ENCODE peak calls at places on chromosomes 12 and 14, in four cellular contexts. One of them, this sample, is unnamed.

GRCh38 chr12:7161327-7161726 is 28.2 kb upstream of the PEX5 start:
- DNase-seq in head of caudate nucleus: no peak
- DNase-seq in ACHN: no peak
- DNase-seq in stimulated activated CD4-positive, alpha-beta T cell treated with anti-CD3 and anti-CD28 coated beads, Interleukin-4, amount 100 ng/mL, for 4 hours: no peak
- DNase-seq in this sample: no peak

GRCh38 chr12:65876898-65877721 is 52.8 kb downstream of the HMGA2 start:
- DNase-seq in head of caudate nucleus: no peak
- DNase-seq in ACHN: no peak
- DNase-seq in stimulated activated CD4-positive, alpha-beta T cell treated with anti-CD3 and anti-CD28 coated beads, Interleukin-4, amount 100 ng/mL, for 4 hours: no peak
- DNase-seq in this sample: peak

GRCh38 chr12:79326663-79327062 is 364.1 kb downstream of the PAWR start:
- DNase-seq in head of caudate nucleus: no peak
- DNase-seq in ACHN: no peak
- DNase-seq in stimulated activated CD4-positive, alpha-beta T cell treated with anti-CD3 and anti-CD28 coated beads, Interleukin-4, amount 100 ng/mL, for 4 hours: no peak
- DNase-seq in this sample: no peak

GRCh38 chr12:15933751-15934150 is 22.6 kb downstream of the DERA start:
- DNase-seq in head of caudate nucleus: no peak
- DNase-seq in ACHN: no peak
- DNase-seq in stimulated activated CD4-positive, alpha-beta T cell treated with anti-CD3 and anti-CD28 coated beads, Interleukin-4, amount 100 ng/mL, for 4 hours: no peak
- DNase-seq in this sample: no peak

GRCh38 chr12:132158677-132159554 is 14.7 kb downstream of the NOC4L start:
- DNase-seq in head of caudate nucleus: no peak
- DNase-seq in ACHN: no peak
- DNase-seq in stimulated activated CD4-positive, alpha-beta T cell treated with anti-CD3 and anti-CD28 coated beads, Interleukin-4, amount 100 ng/mL, for 4 hours: no peak
- DNase-seq in this sample: no peak

GRCh38 chr12:15179672-15180071 is 41.5 kb downstream of the RERG start:
- DNase-seq in head of caudate nucleus: no peak
- DNase-seq in ACHN: no peak
- DNase-seq in stimulated activated CD4-positive, alpha-beta T cell treated with anti-CD3 and anti-CD28 coated beads, Interleukin-4, amount 100 ng/mL, for 4 hours: no peak
- DNase-seq in this sample: no peak

GRCh38 chr12:81261508-81262207 is 183.8 kb downstream of the ACSS3 start:
- DNase-seq in head of caudate nucleus: no peak
- DNase-seq in ACHN: no peak
- DNase-seq in stimulated activated CD4-positive, alpha-beta T cell treated with anti-CD3 and anti-CD28 coated beads, Interleukin-4, amount 100 ng/mL, for 4 hours: no peak
- DNase-seq in this sample: no peak

GRCh38 chr12:14664434-14665023 is 31.9 kb downstream of the GUCY2C start:
- DNase-seq in head of caudate nucleus: no peak
- DNase-seq in ACHN: peak
- DNase-seq in stimulated activated CD4-positive, alpha-beta T cell treated with anti-CD3 and anti-CD28 coated beads, Interleukin-4, amount 100 ng/mL, for 4 hours: no peak
- DNase-seq in this sample: peak

GRCh38 chr12:101086490-101086889 is 123.5 kb downstream of the SLC5A8 start:
- DNase-seq in head of caudate nucleus: peak
- DNase-seq in ACHN: no peak
- DNase-seq in stimulated activated CD4-positive, alpha-beta T cell treated with anti-CD3 and anti-CD28 coated beads, Interleukin-4, amount 100 ng/mL, for 4 hours: no peak
- DNase-seq in this sample: no peak

GRCh38 chr14:68995731-68996130 is 16.6 kb upstream of the ACTN1 start:
- DNase-seq in head of caudate nucleus: no peak
- DNase-seq in ACHN: no peak
- DNase-seq in stimulated activated CD4-positive, alpha-beta T cell treated with anti-CD3 and anti-CD28 coated beads, Interleukin-4, amount 100 ng/mL, for 4 hours: no peak
- DNase-seq in this sample: no peak

GRCh38 chr14:51650721-51651387 is 856 bp upstream of the FRMD6 start:
- DNase-seq in head of caudate nucleus: peak
- DNase-seq in ACHN: peak
- DNase-seq in stimulated activated CD4-positive, alpha-beta T cell treated with anti-CD3 and anti-CD28 coated beads, Interleukin-4, amount 100 ng/mL, for 4 hours: no peak
- DNase-seq in this sample: no peak

GRCh38 chr14:105425823-105426247 is 6.2 kb downstream of the MTA1 start:
- DNase-seq in head of caudate nucleus: no peak
- DNase-seq in ACHN: no peak
- DNase-seq in stimulated activated CD4-positive, alpha-beta T cell treated with anti-CD3 and anti-CD28 coated beads, Interleukin-4, amount 100 ng/mL, for 4 hours: no peak
- DNase-seq in this sample: no peak

GRCh38 chr14:24237463-24237955 is 4.8 kb downstream of the GMPR2 start:
- DNase-seq in head of caudate nucleus: no peak
- DNase-seq in ACHN: no peak
- DNase-seq in stimulated activated CD4-positive, alpha-beta T cell treated with anti-CD3 and anti-CD28 coated beads, Interleukin-4, amount 100 ng/mL, for 4 hours: no peak
- DNase-seq in this sample: no peak

GRCh38 chr12:127306604-127307215 is 960.3 kb upstream of the TMEM132C start:
- DNase-seq in head of caudate nucleus: no peak
- DNase-seq in ACHN: no peak
- DNase-seq in stimulated activated CD4-positive, alpha-beta T cell treated with anti-CD3 and anti-CD28 coated beads, Interleukin-4, amount 100 ng/mL, for 4 hours: no peak
- DNase-seq in this sample: no peak

GRCh38 chr14:99604766-99605298 is 825 bp upstream of the CCDC85C start:
- DNase-seq in head of caudate nucleus: peak
- DNase-seq in ACHN: peak
- DNase-seq in stimulated activated CD4-positive, alpha-beta T cell treated with anti-CD3 and anti-CD28 coated beads, Interleukin-4, amount 100 ng/mL, for 4 hours: no peak
- DNase-seq in this sample: peak

GRCh38 chr12:7162691-7163114 is 26.8 kb upstream of the PEX5 start:
- DNase-seq in head of caudate nucleus: peak
- DNase-seq in ACHN: no peak
- DNase-seq in stimulated activated CD4-positive, alpha-beta T cell treated with anti-CD3 and anti-CD28 coated beads, Interleukin-4, amount 100 ng/mL, for 4 hours: peak
- DNase-seq in this sample: peak

GRCh38 chr14:73758392-73759182 is 44.4 kb upstream of the PNMA1 start:
- DNase-seq in head of caudate nucleus: peak
- DNase-seq in ACHN: peak
- DNase-seq in stimulated activated CD4-positive, alpha-beta T cell treated with anti-CD3 and anti-CD28 coated beads, Interleukin-4, amount 100 ng/mL, for 4 hours: peak
- DNase-seq in this sample: peak

GRCh38 chr12:118344829-118345228 is 27.9 kb downstream of the TAOK3 start:
- DNase-seq in head of caudate nucleus: no peak
- DNase-seq in ACHN: no peak
- DNase-seq in stimulated activated CD4-positive, alpha-beta T cell treated with anti-CD3 and anti-CD28 coated beads, Interleukin-4, amount 100 ng/mL, for 4 hours: no peak
- DNase-seq in this sample: no peak

GRCh38 chr14:74505831-74506230 is 12.3 kb downstream of the ISCA2 start:
- DNase-seq in head of caudate nucleus: peak
- DNase-seq in ACHN: no peak
- DNase-seq in stimulated activated CD4-positive, alpha-beta T cell treated with anti-CD3 and anti-CD28 coated beads, Interleukin-4, amount 100 ng/mL, for 4 hours: no peak
- DNase-seq in this sample: no peak

GRCh38 chr12:61993734-61994345 is 266.4 kb upstream of the USP15 start:
- DNase-seq in head of caudate nucleus: no peak
- DNase-seq in ACHN: peak
- DNase-seq in stimulated activated CD4-positive, alpha-beta T cell treated with anti-CD3 and anti-CD28 coated beads, Interleukin-4, amount 100 ng/mL, for 4 hours: no peak
- DNase-seq in this sample: peak

GRCh38 chr12:13376627-13377373 is 180.3 kb downstream of the EMP1 start:
- DNase-seq in head of caudate nucleus: no peak
- DNase-seq in ACHN: no peak
- DNase-seq in stimulated activated CD4-positive, alpha-beta T cell treated with anti-CD3 and anti-CD28 coated beads, Interleukin-4, amount 100 ng/mL, for 4 hours: no peak
- DNase-seq in this sample: peak

GRCh38 chr12:114904254-114905003 is 220.5 kb upstream of the TBX3 start:
- DNase-seq in head of caudate nucleus: no peak
- DNase-seq in ACHN: no peak
- DNase-seq in stimulated activated CD4-positive, alpha-beta T cell treated with anti-CD3 and anti-CD28 coated beads, Interleukin-4, amount 100 ng/mL, for 4 hours: no peak
- DNase-seq in this sample: no peak

GRCh38 chr12:54378791-54379400 is 5.6 kb downstream of the ZNF385A start:
- DNase-seq in head of caudate nucleus: peak
- DNase-seq in ACHN: peak
- DNase-seq in stimulated activated CD4-positive, alpha-beta T cell treated with anti-CD3 and anti-CD28 coated beads, Interleukin-4, amount 100 ng/mL, for 4 hours: no peak
- DNase-seq in this sample: peak

GRCh38 chr14:95287176-95287754 is 32.4 kb downstream of the CLMN start:
- DNase-seq in head of caudate nucleus: peak
- DNase-seq in ACHN: no peak
- DNase-seq in stimulated activated CD4-positive, alpha-beta T cell treated with anti-CD3 and anti-CD28 coated beads, Interleukin-4, amount 100 ng/mL, for 4 hours: no peak
- DNase-seq in this sample: no peak

GRCh38 chr12:121830134-121830533 is 26.3 kb downstream of the SETD1B start:
- DNase-seq in head of caudate nucleus: no peak
- DNase-seq in ACHN: no peak
- DNase-seq in stimulated activated CD4-positive, alpha-beta T cell treated with anti-CD3 and anti-CD28 coated beads, Interleukin-4, amount 100 ng/mL, for 4 hours: no peak
- DNase-seq in this sample: no peak

GRCh38 chr14:98244162-98244948 is 1027.6 kb downstream of the BCL11B start:
- DNase-seq in head of caudate nucleus: no peak
- DNase-seq in ACHN: no peak
- DNase-seq in stimulated activated CD4-positive, alpha-beta T cell treated with anti-CD3 and anti-CD28 coated beads, Interleukin-4, amount 100 ng/mL, for 4 hours: no peak
- DNase-seq in this sample: peak

GRCh38 chr12:122852336-122853275 is 17.3 kb downstream of the HIP1R start:
- DNase-seq in head of caudate nucleus: peak
- DNase-seq in ACHN: no peak
- DNase-seq in stimulated activated CD4-positive, alpha-beta T cell treated with anti-CD3 and anti-CD28 coated beads, Interleukin-4, amount 100 ng/mL, for 4 hours: no peak
- DNase-seq in this sample: no peak

GRCh38 chr12:13167226-13167625 is 29.3 kb upstream of the EMP1 start:
- DNase-seq in head of caudate nucleus: no peak
- DNase-seq in ACHN: no peak
- DNase-seq in stimulated activated CD4-positive, alpha-beta T cell treated with anti-CD3 and anti-CD28 coated beads, Interleukin-4, amount 100 ng/mL, for 4 hours: no peak
- DNase-seq in this sample: peak

GRCh38 chr12:116295327-116296263 is 18.1 kb upstream of the MED13L start:
- DNase-seq in head of caudate nucleus: no peak
- DNase-seq in ACHN: no peak
- DNase-seq in stimulated activated CD4-positive, alpha-beta T cell treated with anti-CD3 and anti-CD28 coated beads, Interleukin-4, amount 100 ng/mL, for 4 hours: no peak
- DNase-seq in this sample: no peak

GRCh38 chr12:16385779-16386646 is 38.6 kb downstream of the MGST1 start:
- DNase-seq in head of caudate nucleus: peak
- DNase-seq in ACHN: peak
- DNase-seq in stimulated activated CD4-positive, alpha-beta T cell treated with anti-CD3 and anti-CD28 coated beads, Interleukin-4, amount 100 ng/mL, for 4 hours: no peak
- DNase-seq in this sample: peak

GRCh38 chr14:100086361-100086760 is 21.1 kb downstream of the EVL start:
- DNase-seq in head of caudate nucleus: no peak
- DNase-seq in ACHN: no peak
- DNase-seq in stimulated activated CD4-positive, alpha-beta T cell treated with anti-CD3 and anti-CD28 coated beads, Interleukin-4, amount 100 ng/mL, for 4 hours: no peak
- DNase-seq in this sample: no peak

GRCh38 chr12:51059086-51059485 is 11.0 kb downstream of the LETMD1 start:
- DNase-seq in head of caudate nucleus: no peak
- DNase-seq in ACHN: no peak
- DNase-seq in stimulated activated CD4-positive, alpha-beta T cell treated with anti-CD3 and anti-CD28 coated beads, Interleukin-4, amount 100 ng/mL, for 4 hours: no peak
- DNase-seq in this sample: no peak

GRCh38 chr12:105386431-105386830 is 55.9 kb downstream of the C12orf75 start:
- DNase-seq in head of caudate nucleus: no peak
- DNase-seq in ACHN: no peak
- DNase-seq in stimulated activated CD4-positive, alpha-beta T cell treated with anti-CD3 and anti-CD28 coated beads, Interleukin-4, amount 100 ng/mL, for 4 hours: no peak
- DNase-seq in this sample: no peak

GRCh38 chr14:73241481-73242165 is 4.3 kb downstream of the PAPLN start:
- DNase-seq in head of caudate nucleus: no peak
- DNase-seq in ACHN: peak
- DNase-seq in stimulated activated CD4-positive, alpha-beta T cell treated with anti-CD3 and anti-CD28 coated beads, Interleukin-4, amount 100 ng/mL, for 4 hours: no peak
- DNase-seq in this sample: peak

GRCh38 chr14:22388669-22389625 is 200.1 kb downstream of the DAD1 start:
- DNase-seq in head of caudate nucleus: peak
- DNase-seq in ACHN: no peak
- DNase-seq in stimulated activated CD4-positive, alpha-beta T cell treated with anti-CD3 and anti-CD28 coated beads, Interleukin-4, amount 100 ng/mL, for 4 hours: no peak
- DNase-seq in this sample: peak

GRCh38 chr14:67411820-67412421 is at the start of gene PLEK2:
- DNase-seq in head of caudate nucleus: peak
- DNase-seq in ACHN: peak
- DNase-seq in stimulated activated CD4-positive, alpha-beta T cell treated with anti-CD3 and anti-CD28 coated beads, Interleukin-4, amount 100 ng/mL, for 4 hours: peak
- DNase-seq in this sample: peak

GRCh38 chr12:6735448-6736191 is 11.8 kb downstream of the COPS7A start:
- DNase-seq in head of caudate nucleus: peak
- DNase-seq in ACHN: peak
- DNase-seq in stimulated activated CD4-positive, alpha-beta T cell treated with anti-CD3 and anti-CD28 coated beads, Interleukin-4, amount 100 ng/mL, for 4 hours: peak
- DNase-seq in this sample: peak

GRCh38 chr12:60191676-60192359 is 596.0 kb downstream of the SLC16A7 start:
- DNase-seq in head of caudate nucleus: no peak
- DNase-seq in ACHN: peak
- DNase-seq in stimulated activated CD4-positive, alpha-beta T cell treated with anti-CD3 and anti-CD28 coated beads, Interleukin-4, amount 100 ng/mL, for 4 hours: no peak
- DNase-seq in this sample: no peak

GRCh38 chr14:90675399-90675798 is 140.8 kb downstream of the TTC7B start:
- DNase-seq in head of caudate nucleus: no peak
- DNase-seq in ACHN: peak
- DNase-seq in stimulated activated CD4-positive, alpha-beta T cell treated with anti-CD3 and anti-CD28 coated beads, Interleukin-4, amount 100 ng/mL, for 4 hours: no peak
- DNase-seq in this sample: no peak